ENCODE peak calls at places on chromosomes 1 and 21, in seven cellular contexts. Q is activated CD4-positive, alpha-beta T cell treated with anti-CD3 and anti-CD28 coated beads for 24 hours; X is choroid plexus epithelial cell; H is adipocyte; L is GM13976; T is NCI-H1092; W is tibial artery. I is an unnamed sample.

GRCh38 chr1:170707959-170708666 is 44.2 kb downstream of the PRRX1 start:
- DNase-seq in Q (no peak), W (peak; percentile 31), X (peak; percentile 90), T (no peak), L (no peak), H (peak; percentile 90), I (no peak)

GRCh38 chr1:118785246-118785645 is 202.9 kb downstream of the TBX15 start:
- DNase-seq in Q (no peak), X (peak; percentile 70), H (no peak), L (no peak), W (peak; percentile 58), T (no peak), I (no peak)

GRCh38 chr1:234519506-234519905 is 40.5 kb upstream of the TARBP1 start:
- DNase-seq in X (no peak), L (no peak), Q (no peak), H (no peak), T (peak; percentile 23), W (no peak), I (peak; percentile 48)

GRCh38 chr1:43853161-43853921 is 80.3 kb upstream of the ARTN start:
- DNase-seq in L (peak; percentile 56), X (peak; percentile 62), Q (no peak), T (peak; percentile 87), H (no peak), W (peak; percentile 55), I (peak; percentile 84)

GRCh38 chr1:232904566-232904965 is 45.8 kb upstream of the NTPCR start:
- DNase-seq in W (no peak), X (peak; percentile 71), L (peak; percentile 35), T (no peak), Q (no peak), H (peak; percentile 66), I (no peak)

GRCh38 chr1:24855474-24855873 is 74.6 kb downstream of the RUNX3 start:
- DNase-seq in L (peak; percentile 17), X (no peak), T (no peak), W (no peak), Q (no peak), H (no peak), I (no peak)

GRCh38 chr1:228259951-228260350 is 52.1 kb downstream of the OBSCN start:
- DNase-seq in T (no peak), H (no peak), Q (no peak), L (no peak), X (no peak), W (no peak), I (no peak)

GRCh38 chr1:166588741-166589140 is 250.5 kb upstream of the POGK start:
- DNase-seq in L (no peak), Q (no peak), H (no peak), T (no peak), W (no peak), X (no peak), I (no peak)

GRCh38 chr1:29962831-29963247 is 726.5 kb downstream of the PTPRU start:
- DNase-seq in W (no peak), T (no peak), X (no peak), H (no peak), Q (no peak), L (no peak), I (no peak)

GRCh38 chr1:183185941-183186490 is at the start of gene LAMC2:
- DNase-seq in L (peak; percentile 40), X (peak; percentile 40), T (no peak), Q (no peak), W (no peak), H (no peak), I (no peak)

GRCh38 chr1:202684716-202685115 is 25.5 kb downstream of the SYT2 start:
- DNase-seq in W (no peak), Q (no peak), L (no peak), T (peak; percentile 9), X (no peak), H (no peak), I (no peak)

GRCh38 chr1:182301026-182301436 is 90.6 kb downstream of the GLUL start:
- DNase-seq in H (no peak), X (no peak), W (no peak), T (no peak), L (no peak), Q (no peak), I (no peak)

GRCh38 chr1:229582011-229582694 is 23.6 kb upstream of the ABCB10 start:
- DNase-seq in L (no peak), H (no peak), Q (no peak), W (peak; percentile 84), T (no peak), X (peak; percentile 75), I (no peak)

GRCh38 chr1:94259635-94260289 is 22.4 kb upstream of the ARHGAP29 start:
- DNase-seq in W (no peak), T (no peak), L (no peak), H (peak; percentile 36), X (peak; percentile 82), Q (no peak), I (no peak)

GRCh38 chr21:26379561-26379960 is 193.5 kb downstream of the CYYR1 start:
- DNase-seq in X (no peak), T (no peak), L (no peak), H (no peak), Q (no peak), W (no peak), I (no peak)

GRCh38 chr1:57411262-57411661 is 12.6 kb downstream of the DAB1 start:
- DNase-seq in L (no peak), T (no peak), H (no peak), W (no peak), X (peak; percentile 33), Q (no peak), I (no peak)

GRCh38 chr1:211828584-211829342 is 1.8 kb downstream of the LPGAT1 start:
- DNase-seq in Q (no peak), L (no peak), W (no peak), T (no peak), H (no peak), X (no peak), I (no peak)

GRCh38 chr1:166122873-166123466 is 43.8 kb downstream of the FAM78B start:
- DNase-seq in L (no peak), H (no peak), T (no peak), Q (no peak), W (no peak), X (no peak), I (no peak)

GRCh38 chr21:26884436-26884835 is 39.2 kb upstream of the ADAMTS1 start:
- DNase-seq in W (no peak), L (no peak), Q (no peak), T (no peak), X (no peak), H (no peak), I (no peak)

GRCh38 chr1:41497056-41497440 is 12.6 kb upstream of the EDN2 start:
- DNase-seq in X (no peak), T (no peak), H (no peak), L (no peak), W (no peak), Q (no peak), I (no peak)